ENCODE peak calls at places on chromosomes 6 and 20, in eight cellular contexts. G is SK-N-SH; Q is CD8-positive, alpha-beta T cell; P is lower lobe of right lung; J is fibroblast of lung; W is GM23338; A is IMR-90; T is neural progenitor cell. N is an unnamed sample.

GRCh38 chr6:41097467-41098090 is 24.8 kb downstream of the NFYA start:
- DNase-seq in G (no peak), Q (no peak), P (no peak), J (peak; percentile 87), W (no peak), A (peak; percentile 69), T (no peak), N (no peak)

GRCh38 chr20:18688676-18689075 is 100.8 kb downstream of the DTD1 start:
- DNase-seq in G (no peak), Q (no peak), P (peak; percentile 64), J (no peak), W (peak; percentile 42), A (no peak), T (no peak), N (no peak)

GRCh38 chr6:42404494-42404893 is 47.2 kb downstream of the TRERF1 start:
- DNase-seq in G (no peak), Q (no peak), P (no peak), J (peak; percentile 76), W (peak; percentile 80), A (peak; percentile 68), T (peak; percentile 40), N (no peak)

GRCh38 chr6:91081452-91082067 is 494.7 kb upstream of the MAP3K7 start:
- DNase-seq in G (peak; percentile 46), Q (no peak), P (no peak), J (peak; percentile 55), W (peak; percentile 84), A (peak; percentile 52), T (peak; percentile 71), N (no peak)

GRCh38 chr6:143822584-143823024 is 20.5 kb upstream of the LTV1 start:
- DNase-seq in G (no peak), Q (no peak), P (no peak), J (peak; percentile 85), W (peak; percentile 59), A (peak; percentile 35), T (no peak), N (no peak)

GRCh38 chr6:140979642-140980091 is 1153.1 kb upstream of the GJE1 start:
- DNase-seq in G (no peak), Q (no peak), P (no peak), J (peak; percentile 95), W (no peak), A (peak; percentile 89), T (no peak), N (no peak)

GRCh38 chr6:33163540-33163939 is 28.7 kb downstream of the COL11A2 start:
- DNase-seq in G (no peak), Q (no peak), P (no peak), J (no peak), W (no peak), A (no peak), T (no peak), N (no peak)

GRCh38 chr6:140321891-140322290 is 947.4 kb upstream of the CITED2 start:
- DNase-seq in G (no peak), Q (no peak), P (no peak), J (no peak), W (no peak), A (no peak), T (no peak), N (no peak)

GRCh38 chr6:21811484-21811883 is 217.9 kb downstream of the SOX4 start:
- DNase-seq in G (no peak), Q (no peak), P (no peak), J (no peak), W (no peak), A (no peak), T (no peak), N (no peak)

GRCh38 chr6:97437087-97437486 is 154.1 kb upstream of the MMS22L start:
- DNase-seq in G (peak; percentile 42), Q (no peak), P (no peak), J (peak; percentile 22), W (peak; percentile 77), A (peak; percentile 18), T (peak; percentile 54), N (no peak)

GRCh38 chr20:20897922-20898321 is 185.5 kb upstream of the RALGAPA2 start:
- DNase-seq in G (no peak), Q (no peak), P (no peak), J (no peak), W (peak; percentile 81), A (no peak), T (peak; percentile 73), N (no peak)

GRCh38 chr6:145502417-145502816 is 232.9 kb downstream of the EPM2A start:
- DNase-seq in G (no peak), Q (no peak), P (no peak), J (no peak), W (no peak), A (no peak), T (no peak), N (no peak)

GRCh38 chr6:154954352-154954751 is 40.8 kb upstream of the TIAM2 start:
- DNase-seq in G (peak; percentile 57), Q (no peak), P (no peak), J (peak; percentile 60), W (no peak), A (no peak), T (no peak), N (no peak)

GRCh38 chr20:48791666-48792071 is 36.1 kb downstream of the PREX1 start:
- DNase-seq in G (no peak), Q (no peak), P (no peak), J (peak; percentile 79), W (no peak), A (peak; percentile 32), T (no peak), N (peak; percentile 30)

GRCh38 chr20:50590348-50590664 is 80.1 kb downstream of the PTPN1 start:
- DNase-seq in G (no peak), Q (no peak), P (peak; percentile 34), J (no peak), W (no peak), A (no peak), T (no peak), N (no peak)

GRCh38 chr6:132300323-132300949 is 100.8 kb downstream of the MOXD1 start:
- DNase-seq in G (peak; percentile 14), Q (no peak), P (no peak), J (peak; percentile 50), W (peak; percentile 82), A (peak; percentile 75), T (peak; percentile 77), N (no peak)

GRCh38 chr6:108635505-108636226 is 74.9 kb downstream of the FOXO3 start:
- DNase-seq in G (no peak), Q (peak; percentile 28), P (peak; percentile 74), J (peak; percentile 18), W (no peak), A (no peak), T (peak; percentile 36), N (no peak)

GRCh38 chr6:34583461-34583860 is 27.3 kb upstream of the SPDEF start:
- DNase-seq in G (no peak), Q (no peak), P (no peak), J (no peak), W (peak; percentile 64), A (no peak), T (no peak), N (peak; percentile 45)

GRCh38 chr6:36118550-36119107 is 11.7 kb upstream of the MAPK13 start:
- DNase-seq in G (no peak), Q (peak; percentile 66), P (peak; percentile 67), J (peak; percentile 10), W (no peak), A (no peak), T (no peak), N (no peak)

GRCh38 chr6:109093732-109094131 is 914 bp downstream of the SESN1 start:
- DNase-seq in G (no peak), Q (no peak), P (no peak), J (peak; percentile 18), W (no peak), A (peak; percentile 14), T (peak; percentile 9), N (no peak)

GRCh38 chr6:63272397-63272796 is 47.4 kb downstream of the LGSN start:
- DNase-seq in G (peak; percentile 35), Q (no peak), P (no peak), J (no peak), W (peak; percentile 37), A (peak; percentile 35), T (peak; percentile 46), N (no peak)
- TF ChIP-seq CTCF in G (peak; percentile 64), Q (no peak), P (peak; percentile 14), J (peak; percentile 24), W (peak; percentile 47), A (peak; percentile 47), T (peak; percentile 71), N (peak; percentile 23)

GRCh38 chr6:117655380-117655779 is 19.9 kb upstream of the NUS1 start:
- DNase-seq in G (no peak), Q (no peak), P (no peak), J (no peak), W (no peak), A (no peak), T (no peak), N (no peak)

DNA sequence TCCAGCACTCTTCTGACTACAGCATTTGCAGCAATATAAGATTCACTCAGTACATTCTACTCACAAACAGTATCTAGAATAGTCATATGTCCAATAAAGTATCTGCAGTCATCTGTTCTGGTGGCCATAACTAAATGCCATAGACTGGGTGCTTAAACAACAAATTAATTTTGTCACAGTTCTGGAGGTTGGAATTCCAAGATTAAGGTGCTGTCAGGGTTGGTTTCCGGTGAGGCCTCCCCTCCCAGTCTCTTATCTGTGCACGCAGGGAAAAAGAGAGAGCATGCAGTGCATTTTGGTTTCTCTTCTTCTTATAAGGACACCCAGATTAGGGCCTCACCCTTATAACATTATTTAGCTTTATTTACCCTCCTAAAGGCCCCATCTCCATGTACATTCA is 21.3 kb upstream of the NUS1 start:
- DNase-seq in G (no peak), Q (no peak), P (no peak), J (no peak), W (no peak), A (no peak), T (no peak), N (no peak)
- H3K27ac ChIP-seq in G (no peak overlapping the region), Q (no peak overlapping the region), P (no peak overlapping the region), J (no peak overlapping the region), W (no peak overlapping the region), A (no peak overlapping the region), T (no peak overlapping the region), N (no peak overlapping the region)

GRCh38 chr6:152472325-152472724 is 164.8 kb downstream of the SYNE1 start:
- DNase-seq in G (no peak), Q (no peak), P (no peak), J (peak; percentile 8), W (no peak), A (no peak), T (no peak), N (no peak)
- H3K4me3 ChIP-seq in G (peak overlapping the region; percentile 3), Q (no peak overlapping the region), P (no peak overlapping the region), J (no peak overlapping the region), W (no peak overlapping the region), A (no peak overlapping the region), T (no peak overlapping the region), N (no peak overlapping the region)

GRCh38 chr6:157895585-157895984 is 72.5 kb downstream of the SNX9 start:
- DNase-seq in G (no peak), Q (no peak), P (no peak), J (no peak), W (no peak), A (no peak), T (no peak), N (no peak)

GRCh38 chr6:157896931-157897330 is 73.9 kb downstream of the SNX9 start:
- DNase-seq in G (no peak), Q (no peak), P (no peak), J (no peak), W (no peak), A (no peak), T (no peak), N (no peak)

GRCh38 chr6:157893238-157893637 is 70.2 kb downstream of the SNX9 start:
- DNase-seq in G (no peak), Q (no peak), P (no peak), J (no peak), W (no peak), A (no peak), T (no peak), N (no peak)

GRCh38 chr6:157898640-157899039 is 75.6 kb downstream of the SNX9 start:
- DNase-seq in G (no peak), Q (no peak), P (no peak), J (no peak), W (no peak), A (no peak), T (no peak), N (no peak)

GRCh38 chr6:157898169-157898568 is 75.1 kb downstream of the SNX9 start:
- DNase-seq in G (no peak), Q (no peak), P (no peak), J (no peak), W (no peak), A (no peak), T (peak; percentile 18), N (no peak)
- TF ChIP-seq CTCF in G (peak; percentile 13), Q (peak; percentile 45), P (no peak), J (peak; percentile 12), W (peak; percentile 33), A (no peak), T (peak; percentile 30), N (no peak)